ENCODE peak calls at places on chromosomes 6 and 20, in six cellular contexts. B is effector memory CD4-positive, alpha-beta T cell; W is sigmoid colon; L is CD8-positive, alpha-beta T cell; I is keratinocyte; M is upper lobe of right lung. T is an unnamed sample.

GRCh38 chr6:17429381-17430061 is 36.1 kb downstream of the CAP2 start:
- DNase-seq in B (no peak), W (no peak), L (no peak), I (no peak), M (no peak), T (no peak)

GRCh38 chr20:60727425-60727824 is 524.6 kb upstream of the CDH4 start:
- DNase-seq in B (no peak), W (no peak), L (no peak), I (no peak), M (no peak), T (no peak)

GRCh38 chr6:69796081-69796626 is 656 bp downstream of the LMBRD1 start:
- DNase-seq in B (peak; percentile 58), W (no peak), L (peak; percentile 50), I (peak; percentile 53), M (no peak), T (peak; percentile 79)

GRCh38 chr6:19470333-19470732 is 366.8 kb upstream of the ID4 start:
- DNase-seq in B (no peak), W (no peak), L (no peak), I (no peak), M (no peak), T (no peak)

GRCh38 chr20:31835977-31836852 is 9.2 kb downstream of the FOXS1 start:
- DNase-seq in B (no peak), W (peak; percentile 83), L (no peak), I (peak; percentile 23), M (peak; percentile 86), T (peak; percentile 74)

GRCh38 chr6:157323114-157323923 is at the start of gene TMEM242:
- DNase-seq in B (peak; percentile 71), W (peak; percentile 95), L (peak; percentile 86), I (no peak), M (peak; percentile 95), T (peak; percentile 96)

GRCh38 chr20:2023151-2023550 is 29.3 kb upstream of the PDYN start:
- DNase-seq in B (no peak), W (no peak), L (no peak), I (no peak), M (no peak), T (no peak)

GRCh38 chr20:32205502-32206382 is 1.8 kb downstream of the PLAGL2 start:
- DNase-seq in B (no peak), W (no peak), L (no peak), I (no peak), M (no peak), T (no peak)

GRCh38 chr20:38830356-38830755 is 24.9 kb downstream of the PPP1R16B start:
- DNase-seq in B (no peak), W (no peak), L (no peak), I (no peak), M (no peak), T (no peak)

GRCh38 chr20:1813101-1813529 is 82.1 kb upstream of the SIRPA start:
- DNase-seq in B (no peak), W (peak; percentile 79), L (no peak), I (no peak), M (no peak), T (peak; percentile 52)

GRCh38 chr6:142871910-142872331 is 73.1 kb downstream of the HIVEP2 start:
- DNase-seq in B (peak; percentile 57), W (no peak), L (peak; percentile 49), I (no peak), M (no peak), T (peak; percentile 72)

GRCh38 chr6:37103169-37104039 is 66.5 kb upstream of the PIM1 start:
- DNase-seq in B (no peak), W (peak; percentile 79), L (no peak), I (no peak), M (peak; percentile 84), T (peak; percentile 92)

GRCh38 chr20:34824026-34824860 is 1.2 kb downstream of the NCOA6 start:
- DNase-seq in B (peak; percentile 63), W (peak; percentile 71), L (peak; percentile 72), I (no peak), M (peak; percentile 79), T (peak; percentile 80)

GRCh38 chr6:21615504-21615903 is 22.0 kb downstream of the SOX4 start:
- DNase-seq in B (no peak), W (no peak), L (no peak), I (no peak), M (no peak), T (no peak)

GRCh38 chr20:41617059-41617921 is 887 bp downstream of the CHD6 start:
- DNase-seq in B (peak; percentile 42), W (peak; percentile 66), L (peak; percentile 52), I (no peak), M (peak; percentile 76), T (peak; percentile 62)

GRCh38 chr20:41616228-41616627 is 1.9 kb downstream of the CHD6 start:
- DNase-seq in B (no peak), W (no peak), L (no peak), I (no peak), M (no peak), T (no peak)

GRCh38 chr20:41617931-41618806 is at the start of gene CHD6:
- DNase-seq in B (peak; percentile 98), W (peak; percentile 100), L (peak; percentile 98), I (peak; percentile 98), M (peak; percentile 100), T (peak; percentile 100)

GRCh38 chr20:41619360-41620115 is 1.4 kb upstream of the CHD6 start:
- DNase-seq in B (no peak), W (no peak), L (no peak), I (no peak), M (no peak), T (no peak)

GRCh38 chr20:41618807-41619294 is 674 bp upstream of the CHD6 start:
- DNase-seq in B (no peak), W (no peak), L (no peak), I (no peak), M (no peak), T (no peak)
- H3K4me3 ChIP-seq in B (peak overlapping the region; percentile 64), W (peak overlapping the region; percentile 73), L (peak overlapping the region; percentile 53), I (peak overlapping the region; percentile 62), M (peak overlapping the region; percentile 67), T (peak overlapping the region; percentile 86)

DNA sequence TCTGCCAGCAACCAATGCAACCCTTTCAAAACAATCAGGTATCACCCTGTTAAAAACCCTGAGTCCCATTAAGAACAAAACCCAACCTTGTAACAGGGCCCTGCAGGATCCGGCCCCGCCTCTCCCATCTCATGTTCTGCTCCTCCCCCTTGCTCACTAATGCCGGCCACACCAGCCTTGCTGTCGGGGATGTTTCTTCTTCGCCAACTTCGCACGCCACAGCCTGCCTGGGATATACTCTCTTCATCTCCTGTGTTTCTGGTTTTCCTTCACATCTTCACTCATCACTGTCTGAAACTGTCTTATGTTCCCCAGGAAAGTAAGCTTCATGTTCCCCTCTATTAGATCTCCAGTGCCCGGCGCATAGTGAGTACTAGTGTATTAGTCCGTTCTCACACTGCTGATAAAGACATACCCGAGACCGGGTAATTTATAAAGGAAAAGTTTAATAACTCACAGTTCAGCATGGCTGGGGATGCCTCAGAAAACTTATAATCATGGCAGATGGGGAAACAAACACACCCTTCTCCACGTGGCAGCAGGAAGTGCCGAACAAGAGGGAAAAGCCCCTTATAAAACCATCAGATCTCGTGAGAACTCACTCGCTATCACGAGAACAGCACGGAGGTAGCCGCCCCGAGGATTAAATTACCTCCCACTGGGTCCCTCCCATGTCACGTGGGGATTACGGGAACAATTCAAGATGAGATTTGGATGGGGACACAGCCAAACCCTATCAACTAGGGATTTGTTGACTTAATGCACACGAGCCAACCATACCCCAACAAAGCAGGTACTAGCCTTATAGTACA is 5.1 kb downstream of the TP53RK start:
- DNase-seq in B (no peak), W (peak; percentile 72), L (no peak), I (no peak), M (peak; percentile 75), T (no peak)
- H3K4me1 ChIP-seq in B (peaks cover 20% of the 10 kb centered on the region), W (peaks cover 58% of the 10 kb centered on the region), L (peaks cover 40% of the 10 kb centered on the region), I (peaks cover 10% of the 10 kb centered on the region), M (peaks cover 42% of the 10 kb centered on the region), T (peaks cover 15% of the 10 kb centered on the region)

GRCh38 chr20:62774076-62774714 is 22.1 kb upstream of the MRGBP start:
- DNase-seq in B (no peak), W (no peak), L (no peak), I (no peak), M (no peak), T (no peak)

GRCh38 chr20:62772103-62772611 is 24.1 kb upstream of the MRGBP start:
- DNase-seq in B (no peak), W (no peak), L (no peak), I (no peak), M (no peak), T (peak; percentile 32)

GRCh38 chr20:62772618-62772993 is 23.7 kb upstream of the MRGBP start:
- DNase-seq in B (no peak), W (no peak), L (no peak), I (no peak), M (no peak), T (no peak)

GRCh38 chr20:62774762-62775161 is 21.5 kb upstream of the MRGBP start:
- DNase-seq in B (no peak), W (no peak), L (no peak), I (no peak), M (no peak), T (no peak)

DNA sequence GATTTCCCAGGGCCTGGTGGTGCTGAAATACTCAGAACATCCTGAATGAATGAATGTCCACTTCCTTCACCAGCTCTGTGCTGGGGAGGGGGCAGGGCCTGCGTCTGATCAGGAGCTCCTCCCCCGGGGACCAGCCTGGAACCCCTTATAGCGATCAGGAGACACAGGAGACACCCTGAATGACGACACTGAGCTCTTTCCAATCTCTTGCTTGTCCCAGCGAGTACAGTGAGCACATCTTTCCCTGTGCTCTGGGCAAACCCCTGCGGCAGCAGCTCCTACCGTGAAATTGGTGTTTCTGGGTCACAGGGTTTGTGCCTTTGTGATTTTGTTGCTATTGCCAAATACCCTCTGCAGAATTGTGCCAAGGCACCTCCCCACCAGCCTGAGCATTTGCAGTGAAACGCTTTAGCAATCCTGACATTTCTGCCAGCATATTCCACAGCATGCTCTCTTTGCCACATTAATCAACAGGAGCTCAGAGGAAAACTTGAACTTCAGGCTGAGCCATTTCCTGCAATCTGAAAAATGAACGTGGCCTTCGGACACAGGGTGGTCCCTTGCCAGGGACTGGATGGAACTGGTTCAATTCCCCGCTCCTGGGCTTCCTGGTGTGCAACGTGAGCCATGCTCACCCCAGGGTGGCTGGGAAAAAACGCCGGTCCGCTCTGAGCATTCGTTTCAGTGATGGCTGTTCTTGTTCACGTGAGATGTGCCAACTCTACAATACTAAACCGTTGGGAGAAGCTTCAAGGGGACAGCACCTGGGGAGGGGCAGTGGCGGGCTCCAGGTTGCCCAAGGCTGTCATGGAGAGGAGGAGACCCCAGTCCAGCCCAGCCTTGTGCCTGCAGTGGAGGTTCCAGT is 23.0 kb upstream of the MRGBP start:
- DNase-seq in B (no peak), W (no peak), L (no peak), I (no peak), M (no peak), T (no peak)
- H3K4me3 ChIP-seq in B (no peak overlapping the region), W (no peak overlapping the region), L (no peak overlapping the region), I (no peak overlapping the region), M (no peak overlapping the region), T (no peak overlapping the region)

DNA sequence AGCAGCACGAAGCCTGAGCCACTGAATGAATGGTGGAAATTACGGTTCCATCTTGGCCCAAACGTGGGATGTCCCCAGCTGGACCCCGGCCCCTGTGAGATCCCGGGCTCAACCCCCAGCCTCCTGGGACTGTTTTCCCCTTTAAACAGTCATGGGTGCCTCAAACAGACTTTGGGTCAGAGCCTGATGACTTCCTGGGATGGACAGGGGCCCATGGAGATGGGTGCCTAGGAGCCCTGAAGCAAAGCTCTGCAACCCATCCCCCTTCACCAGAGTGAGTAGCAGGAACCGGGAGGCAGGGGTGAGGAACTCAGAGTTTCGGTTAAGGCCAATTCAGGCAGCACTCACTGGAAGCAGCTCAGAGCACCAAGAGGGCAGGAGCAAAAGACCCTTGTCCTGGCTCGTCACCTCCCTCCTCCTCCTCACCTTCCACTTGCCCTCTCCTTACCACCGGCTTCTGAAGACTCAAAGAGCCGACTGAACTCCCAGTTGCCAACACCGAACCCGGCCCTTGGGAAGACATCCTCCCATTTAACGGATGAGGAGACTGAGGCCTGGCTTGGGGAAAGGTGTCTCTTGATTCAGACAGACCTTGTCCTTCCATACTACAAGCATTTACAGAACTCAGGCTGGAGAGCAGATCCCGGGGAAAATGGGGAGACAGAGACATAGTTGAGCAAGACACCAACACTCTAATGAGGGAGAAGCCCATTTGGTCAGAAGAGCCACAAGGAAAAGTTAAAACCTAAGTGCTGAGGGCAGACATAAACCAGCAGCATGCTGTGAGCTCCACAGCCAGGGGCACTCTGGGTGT is 14.9 kb upstream of the TLDC2 start:
- DNase-seq in B (no peak), W (no peak), L (no peak), I (no peak), M (no peak), T (no peak)
- H3K4me1 ChIP-seq in B (peaks cover 6% of the 10 kb centered on the region), W (peaks cover 70% of the 10 kb centered on the region), L (peaks cover 16% of the 10 kb centered on the region), I (peaks cover 57% of the 10 kb centered on the region), M (peaks cover 51% of the 10 kb centered on the region), T (peaks cover 16% of the 10 kb centered on the region)